ENCODE peak calls at places on chromosomes 6 and 20, in five cellular contexts. C is H1, V is GM12878, Y is K562, Q is HepG2. D is an unnamed sample.

GRCh38 chr20:32358883-32359632 is 927 bp downstream of the ASXL1 start:
- DNase-seq in C (peak), V (no peak), Y (peak), Q (peak), D (peak)

GRCh38 chr6:11098009-11098408 is 4.4 kb downstream of the SMIM13 start:
- DNase-seq in C (no peak), V (no peak), Y (no peak), Q (peak), D (no peak)

GRCh38 chr6:38512211-38512610 is 127.5 kb downstream of the BTBD9 start:
- DNase-seq in C (no peak), V (no peak), Y (no peak), Q (no peak), D (no peak)

GRCh38 chr6:114304304-114304887 is 38.4 kb downstream of the HS3ST5 start:
- DNase-seq in C (no peak), V (no peak), Y (no peak), Q (peak), D (no peak)

GRCh38 chr20:32528291-32528891 is 56.7 kb downstream of the NOL4L start:
- DNase-seq in C (no peak), V (no peak), Y (no peak), Q (no peak), D (no peak)

GRCh38 chr6:11307226-11307625 is 74.8 kb upstream of the NEDD9 start:
- DNase-seq in C (no peak), V (no peak), Y (no peak), Q (no peak), D (no peak)

GRCh38 chr20:53070714-53071392 is 98.7 kb downstream of the TSHZ2 start:
- DNase-seq in C (no peak), V (no peak), Y (no peak), Q (peak), D (no peak)

GRCh38 chr20:1374246-1374645 is 18.6 kb downstream of the FKBP1A start:
- DNase-seq in C (no peak), V (no peak), Y (no peak), Q (no peak), D (no peak)

GRCh38 chr6:98932424-98932823 is 15.3 kb downstream of the FBXL4 start:
- DNase-seq in C (no peak), V (no peak), Y (no peak), Q (no peak), D (no peak)

GRCh38 chr6:3231213-3232016 is 4.0 kb upstream of the TUBB2B start:
- DNase-seq in C (no peak), V (no peak), Y (no peak), Q (peak), D (peak)

GRCh38 chr6:159451051-159451450 is 242.0 kb downstream of the SOD2 start:
- DNase-seq in C (no peak), V (no peak), Y (no peak), Q (no peak), D (no peak)

GRCh38 chr6:168725821-168726220 is 284.8 kb downstream of the SMOC2 start:
- DNase-seq in C (no peak), V (no peak), Y (no peak), Q (no peak), D (no peak)

GRCh38 chr6:166173292-166173951 is 5.8 kb upstream of the TBXT start:
- DNase-seq in C (no peak), V (peak), Y (no peak), Q (no peak), D (peak)

GRCh38 chr6:169501128-169501527 is 200.7 kb downstream of the WDR27 start:
- DNase-seq in C (no peak), V (no peak), Y (no peak), Q (no peak), D (no peak)

GRCh38 chr6:143164565-143165105 is 103.9 kb downstream of the AIG1 start:
- DNase-seq in C (no peak), V (no peak), Y (peak), Q (no peak), D (no peak)

GRCh38 chr6:110574817-110575216 is 98.4 kb upstream of the SLC22A16 start:
- DNase-seq in C (no peak), V (no peak), Y (no peak), Q (no peak), D (no peak)

GRCh38 chr20:12383770-12384304 is 466.1 kb downstream of the BTBD3 start:
- DNase-seq in C (no peak), V (no peak), Y (no peak), Q (no peak), D (no peak)

GRCh38 chr6:151482290-151482689 is 11.5 kb upstream of the CCDC170 start:
- DNase-seq in C (no peak), V (no peak), Y (no peak), Q (no peak), D (no peak)

DNA sequence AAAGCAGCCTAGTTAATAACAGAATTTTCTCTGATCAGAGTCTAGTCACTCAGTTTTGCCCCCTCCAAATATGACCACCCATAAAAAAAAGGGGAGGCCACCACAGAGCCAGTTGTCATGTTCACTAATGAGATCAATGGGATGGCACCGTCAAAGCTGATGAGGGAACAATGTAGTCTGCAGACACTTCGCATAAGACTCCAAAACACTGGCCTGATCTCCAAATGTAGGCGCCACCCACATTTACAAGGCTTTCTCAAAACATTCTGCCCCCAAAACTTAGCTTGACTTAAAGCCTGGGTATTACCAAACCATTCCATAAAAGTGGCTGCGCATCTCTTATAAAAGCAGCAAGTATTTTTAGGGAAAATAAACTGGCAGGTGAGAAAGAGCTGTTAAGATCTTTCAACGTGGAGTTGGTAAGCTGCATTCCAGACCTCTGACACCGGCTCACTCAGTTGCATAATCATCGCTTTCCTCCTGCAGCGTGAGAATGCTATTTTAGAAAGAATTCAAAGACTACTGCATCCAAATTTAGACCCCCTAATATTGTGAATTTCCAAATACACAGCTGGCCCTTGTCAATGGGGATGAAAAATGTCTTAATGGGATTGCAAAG is 59.3 kb downstream of the TBC1D7 start:
- DNase-seq in C (no peak), V (no peak), Y (peak), Q (peak), D (no peak)
- TF ChIP-seq ATF2 in C (no peak), V (no peak), Y (no peak), Q (no peak), D (no peak)

DNA sequence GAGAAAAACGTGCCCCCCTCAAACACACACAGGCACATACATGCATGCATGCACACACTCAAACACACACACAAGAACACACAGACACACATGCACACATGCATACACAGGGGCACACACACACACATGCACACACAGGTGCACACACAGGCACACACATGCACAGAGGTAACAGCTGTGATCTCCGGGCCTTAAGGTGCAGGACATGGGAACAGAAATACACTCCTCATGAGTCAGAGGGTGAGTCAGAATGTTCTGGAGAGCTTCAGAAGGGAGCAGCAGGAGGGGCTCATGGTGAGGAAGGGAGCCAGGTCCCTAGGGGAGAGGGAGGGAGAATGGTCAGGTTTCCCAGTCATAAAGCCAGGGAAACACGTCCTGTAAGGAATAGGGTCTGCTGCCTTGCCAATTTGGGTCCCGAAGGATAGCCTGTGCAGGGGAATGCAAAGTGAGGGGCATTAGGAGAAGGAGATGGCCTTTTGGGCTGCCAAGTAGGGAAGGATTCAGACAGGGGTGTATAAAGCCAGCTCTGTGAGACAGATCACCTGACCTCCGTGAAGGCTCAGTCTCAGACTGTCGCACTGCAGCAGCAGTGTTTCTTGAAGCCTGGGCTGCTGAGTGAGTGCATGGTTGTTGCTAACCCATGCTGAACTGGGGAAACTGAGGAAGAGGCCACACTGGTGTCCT is 123.9 kb downstream of the MAFB start:
- DNase-seq in C (no peak), V (no peak), Y (peak), Q (no peak), D (no peak)
- TF ChIP-seq ATF2 in C (no peak), V (no peak), Y (no peak), Q (no peak), D (no peak)

GRCh38 chr6:75145976-75146375 is 59.9 kb downstream of the COL12A1 start:
- DNase-seq in C (no peak), V (no peak), Y (peak), Q (no peak), D (no peak)
- TF ChIP-seq ATF2 in C (no peak), V (no peak), Y (no peak), Q (no peak), D (no peak)

GRCh38 chr20:55166063-55166462 is 690.7 kb downstream of the DOK5 start:
- DNase-seq in C (peak), V (no peak), Y (peak), Q (no peak), D (no peak)
- TF ChIP-seq ATF2 in C (no peak), V (no peak), Y (no peak), Q (no peak), D (no peak)

GRCh38 chr6:133202610-133203343 is 38.4 kb upstream of the EYA4 start:
- DNase-seq in C (no peak), V (no peak), Y (no peak), Q (no peak), D (no peak)
- TF ChIP-seq ATF2 in C (no peak), V (no peak), Y (no peak), Q (no peak), D (no peak)

GRCh38 chr6:157761331-157761921 is 61.6 kb upstream of the SNX9 start:
- DNase-seq in C (no peak), V (peak), Y (no peak), Q (no peak), D (no peak)
- TF ChIP-seq ATF2 in C (no peak), V (peak), Y (no peak), Q (no peak), D (no peak)

DNA sequence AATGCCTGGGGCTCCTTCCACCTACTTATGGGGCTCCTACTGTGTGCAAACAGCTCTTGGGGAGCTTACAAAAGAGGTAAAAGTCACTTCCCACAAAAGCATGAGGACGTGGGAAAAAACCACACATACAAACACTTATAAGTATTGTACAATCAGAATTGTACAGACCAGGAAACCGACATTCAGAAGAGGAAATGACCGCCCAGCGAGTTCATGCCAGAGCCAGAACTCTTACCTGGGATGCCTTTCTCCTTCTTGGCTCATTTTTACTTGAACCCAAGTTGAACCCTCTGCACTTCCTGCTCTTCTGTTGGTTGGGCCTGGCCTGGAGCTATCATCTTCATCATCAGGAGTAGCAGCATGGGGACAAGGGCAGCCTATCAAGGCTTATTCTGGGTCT is 6.2 kb upstream of the PPP1R16B start:
- DNase-seq in C (no peak), V (no peak), Y (no peak), Q (no peak), D (no peak)
- TF ChIP-seq ATF2 in C (no peak), V (no peak), Y (no peak), Q (no peak), D (no peak)

DNA sequence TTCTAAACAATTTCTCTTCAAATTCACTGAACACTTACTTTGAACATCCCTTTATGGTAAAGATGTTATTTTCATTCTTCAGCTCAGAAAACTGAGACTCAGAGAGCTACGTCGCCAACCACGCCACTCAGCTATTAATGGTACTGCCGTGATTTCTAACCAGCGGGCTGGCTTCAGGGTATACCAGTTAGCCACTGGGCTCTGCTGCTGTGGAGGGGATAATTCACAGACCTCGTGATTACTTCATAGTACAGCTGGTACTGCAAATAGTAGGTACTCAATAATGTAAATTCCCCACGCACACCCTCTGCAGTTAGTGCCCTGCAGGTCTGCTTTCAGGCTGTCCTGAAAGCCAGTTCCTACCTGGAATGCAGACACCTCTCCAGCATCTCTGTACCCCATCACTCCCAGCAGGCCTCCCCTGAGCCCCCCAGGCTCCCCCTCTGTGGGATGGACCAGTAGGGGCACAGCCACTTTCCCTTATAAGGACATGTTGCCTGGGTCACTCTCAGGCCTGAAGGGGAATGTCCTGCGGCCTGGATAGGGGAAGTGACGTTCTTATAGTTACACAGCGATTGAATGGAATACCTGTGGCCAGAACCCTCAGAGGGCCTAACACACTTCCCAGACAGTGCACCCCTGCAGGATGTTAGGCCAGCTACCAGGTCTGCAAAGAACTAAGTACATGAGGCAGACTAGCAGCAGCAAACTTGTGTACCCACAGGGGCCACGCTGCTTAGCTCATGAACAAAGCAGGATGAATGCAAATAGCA is 1.2 kb upstream of the OCSTAMP start:
- DNase-seq in C (no peak), V (no peak), Y (no peak), Q (peak), D (peak)
- TF ChIP-seq ATF2 in C (no peak), V (no peak), Y (no peak), Q (no peak), D (no peak)

DNA sequence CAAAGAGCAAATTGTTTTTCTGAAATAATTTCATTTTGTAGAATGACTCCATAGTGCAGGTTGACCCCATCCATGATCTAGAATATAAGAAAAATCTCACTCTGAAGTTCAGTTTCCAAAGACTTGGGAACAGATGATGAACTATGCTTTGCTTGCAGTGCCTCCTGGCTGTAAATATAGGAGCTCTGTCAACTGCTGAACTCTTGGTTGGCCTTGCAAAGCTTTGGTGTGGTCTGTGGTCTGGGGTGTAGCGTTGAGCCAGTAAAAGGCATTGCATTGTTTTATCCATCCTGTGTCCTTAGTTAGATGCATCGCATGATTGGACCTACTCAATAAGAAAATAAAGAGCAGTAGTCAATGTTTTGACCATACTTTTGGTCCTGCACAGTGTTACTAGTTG is 104.0 kb downstream of the PLCB4 start:
- DNase-seq in C (no peak), V (no peak), Y (peak), Q (no peak), D (no peak)
- TF ChIP-seq ATF2 in C (no peak), V (no peak), Y (no peak), Q (no peak), D (no peak)

GRCh38 chr6:15911753-15912504 is 217.0 kb upstream of the MYLIP start:
- DNase-seq in C (no peak), V (no peak), Y (peak), Q (no peak), D (no peak)

GRCh38 chr6:15908871-15909270 is 220.0 kb upstream of the MYLIP start:
- DNase-seq in C (no peak), V (no peak), Y (no peak), Q (no peak), D (no peak)

GRCh38 chr6:15907914-15908518 is 220.9 kb upstream of the MYLIP start:
- DNase-seq in C (no peak), V (no peak), Y (peak), Q (no peak), D (no peak)

GRCh38 chr6:15912505-15912767 is 216.4 kb upstream of the MYLIP start:
- DNase-seq in C (no peak), V (no peak), Y (no peak), Q (no peak), D (no peak)

GRCh38 chr6:15909290-15910070 is 219.4 kb upstream of the MYLIP start:
- DNase-seq in C (no peak), V (no peak), Y (peak), Q (no peak), D (no peak)
- TF ChIP-seq ATF2 in C (no peak), V (no peak), Y (no peak), Q (no peak), D (no peak)

D was measured in WTC11.